ENCODE peak calls at places on chromosomes 5 and 9, in eight cellular contexts. V, L, Y, P, E, B, I and U are unnamed samples.

GRCh38 chr9:16530669-16531461 is 339.6 kb downstream of the BNC2 start:
- DNase-seq in L (no peak), E (peak), B (no peak), I (no peak), V (no peak), P (no peak), Y (peak), U (no peak)

GRCh38 chr5:150532161-150532560 is 24.2 kb downstream of the NDST1 start:
- DNase-seq in L (no peak), I (no peak), P (no peak), V (no peak), Y (no peak), B (no peak), E (peak), U (no peak)

GRCh38 chr5:141605523-141606277 is 13.1 kb downstream of the DIAPH1 start:
- DNase-seq in Y (peak), L (peak), E (no peak), V (peak), B (no peak), I (peak), P (peak), U (peak)

GRCh38 chr5:60349891-60350415 is 350.0 kb downstream of the DEPDC1B start:
- DNase-seq in I (no peak), P (no peak), B (no peak), V (no peak), E (no peak), Y (no peak), L (no peak), U (no peak)

GRCh38 chr5:87572092-87572491 is 159.4 kb upstream of the CCNH start:
- DNase-seq in L (no peak), E (no peak), Y (no peak), B (no peak), I (no peak), P (no peak), V (no peak), U (peak)

GRCh38 chr5:172959824-172960799 is 888 bp downstream of the RPL26L1 start:
- DNase-seq in Y (peak), V (peak), P (no peak), E (no peak), I (no peak), B (no peak), L (no peak), U (no peak)

GRCh38 chr9:135268981-135269380 is 181.5 kb downstream of the OLFM1 start:
- DNase-seq in P (no peak), Y (no peak), V (no peak), E (no peak), B (no peak), L (no peak), I (no peak), U (no peak)

GRCh38 chr9:124852829-124853531 is at the start of gene WDR38:
- DNase-seq in L (peak), B (peak), E (peak), I (peak), Y (peak), V (peak), P (peak), U (peak)

GRCh38 chr5:160339406-160340140 is 27.2 kb upstream of the CCNJL start:
- DNase-seq in E (no peak), I (no peak), P (peak), B (no peak), V (no peak), L (no peak), Y (no peak), U (no peak)

GRCh38 chr5:80181618-80182211 is 74.1 kb downstream of the SERINC5 start:
- DNase-seq in P (peak), Y (no peak), E (peak), B (no peak), V (no peak), I (no peak), L (peak), U (no peak)

GRCh38 chr9:25681270-25681669 is 3.0 kb upstream of the TUSC1 start:
- DNase-seq in V (no peak), I (no peak), Y (no peak), E (no peak), P (peak), B (no peak), L (peak), U (no peak)

GRCh38 chr9:129182122-129182521 is 4.1 kb upstream of the IER5L start:
- DNase-seq in Y (no peak), I (no peak), B (no peak), L (no peak), P (no peak), V (no peak), E (no peak), U (no peak)

GRCh38 chr9:7211657-7212056 is 453.9 kb downstream of the KDM4C start:
- DNase-seq in P (no peak), B (no peak), L (no peak), Y (peak), I (no peak), E (no peak), V (no peak), U (no peak)

GRCh38 chr9:124327488-124327887 is 69.7 kb downstream of the NEK6 start:
- DNase-seq in E (peak), V (no peak), Y (no peak), I (no peak), B (no peak), P (no peak), L (no peak), U (no peak)

DNA sequence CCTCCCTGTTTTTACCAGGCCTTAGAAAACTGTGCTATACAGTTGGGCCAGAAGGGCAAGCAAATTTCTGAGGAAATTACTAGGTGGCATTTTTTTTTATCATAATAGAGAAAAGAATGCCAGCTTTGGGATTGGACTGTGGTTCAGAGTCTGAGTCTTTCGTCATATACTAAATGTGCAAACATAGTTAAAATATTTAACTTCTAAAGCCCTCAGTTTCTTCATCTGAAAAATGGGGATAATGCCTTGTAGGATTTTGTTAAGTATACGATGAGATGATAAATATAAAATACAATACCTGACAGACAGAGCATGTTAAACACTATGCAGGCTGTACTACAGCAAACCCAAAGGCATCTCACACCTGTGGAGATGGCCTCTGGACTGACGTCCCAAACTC is 87.3 kb upstream of the GRHPR start:
- DNase-seq in B (no peak), P (no peak), V (no peak), Y (no peak), E (no peak), I (no peak), L (no peak), U (no peak)
- TF ChIP-seq CTCF in B (no peak), P (no peak), V (no peak), Y (no peak), E (no peak), I (no peak), L (no peak), U (no peak)

GRCh38 chr5:180811012-180811622 is 8.5 kb upstream of the MGAT1 start:
- DNase-seq in I (no peak), E (no peak), P (no peak), L (no peak), B (no peak), Y (no peak), V (no peak), U (no peak)

GRCh38 chr5:180811623-180812119 is 9.1 kb upstream of the MGAT1 start:
- DNase-seq in I (no peak), P (no peak), B (no peak), L (no peak), Y (no peak), E (no peak), V (no peak), U (no peak)

GRCh38 chr5:180809403-180810209 is 7.0 kb upstream of the MGAT1 start:
- DNase-seq in E (peak), B (no peak), L (peak), P (peak), I (peak), V (peak), Y (peak), U (peak)

GRCh38 chr5:180808461-180809000 is 5.9 kb upstream of the MGAT1 start:
- DNase-seq in V (no peak), B (no peak), I (no peak), P (no peak), L (no peak), E (no peak), Y (no peak), U (no peak)

GRCh38 chr5:180810210-180811011 is 7.8 kb upstream of the MGAT1 start:
- DNase-seq in E (peak), I (peak), B (peak), Y (peak), V (peak), P (peak), L (peak), U (peak)
- TF ChIP-seq CTCF in E (no peak), I (no peak), B (no peak), Y (no peak), V (no peak), P (no peak), L (no peak), U (no peak)

DNA sequence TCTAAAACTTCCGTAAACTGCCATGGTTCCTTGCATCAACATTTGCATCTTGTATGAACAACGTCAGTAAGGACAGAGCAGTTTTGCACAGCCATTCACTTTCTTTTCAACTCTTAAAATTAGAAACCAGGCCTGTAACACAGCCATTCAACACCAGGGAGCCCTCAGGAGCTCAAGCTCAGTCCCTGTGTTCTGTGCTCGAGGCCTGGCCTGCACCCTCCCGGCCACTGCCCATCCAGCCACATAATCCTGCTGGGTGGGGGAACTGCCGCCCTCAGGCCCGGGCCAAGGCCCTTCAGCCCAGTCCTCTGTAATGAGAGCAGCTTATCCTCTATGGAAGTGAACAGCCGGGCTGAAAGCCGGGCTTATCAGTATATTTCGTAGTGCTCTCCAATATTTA is 33.1 kb upstream of the SLC6A3 start:
- DNase-seq in I (no peak), E (no peak), B (no peak), V (peak), P (no peak), Y (no peak), L (no peak), U (no peak)
- TF ChIP-seq CTCF in I (no peak), E (no peak), B (no peak), V (no peak), P (no peak), Y (no peak), L (no peak), U (no peak)

DNA sequence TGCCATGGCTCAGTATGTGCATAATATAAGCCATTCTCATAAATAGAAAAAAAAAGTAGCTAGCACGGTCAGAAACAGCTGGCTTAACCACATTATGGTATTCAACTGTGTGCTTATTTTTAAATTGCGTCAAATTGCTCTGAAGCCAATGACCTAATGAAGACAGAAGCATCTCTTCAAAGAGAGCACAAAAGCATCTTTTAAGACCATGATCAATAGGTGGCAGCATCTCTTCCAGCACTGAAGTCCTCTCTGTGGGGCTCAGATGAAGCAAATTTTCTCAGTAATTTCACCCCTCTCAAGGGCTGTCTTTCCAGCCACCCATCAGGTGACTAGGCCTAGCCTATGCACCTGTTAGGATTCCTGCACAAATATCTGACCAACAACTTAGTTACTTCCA is 251.4 kb downstream of the GLIS3 start:
- DNase-seq in I (peak), B (no peak), L (peak), P (peak), Y (peak), V (no peak), E (no peak), U (no peak)
- TF ChIP-seq CTCF in I (peak), B (no peak), L (peak), P (peak), Y (peak), V (no peak), E (no peak), U (no peak)

GRCh38 chr5:39151731-39152130 is 67.6 kb downstream of the FYB1 start:
- DNase-seq in I (no peak), L (no peak), V (no peak), E (no peak), B (no peak), Y (no peak), P (no peak), U (no peak)

GRCh38 chr5:39146831-39147540 is 72.4 kb downstream of the FYB1 start:
- DNase-seq in B (no peak), P (no peak), V (no peak), Y (no peak), L (no peak), E (no peak), I (no peak), U (no peak)

GRCh38 chr5:39149966-39150365 is 69.4 kb downstream of the FYB1 start:
- DNase-seq in I (no peak), P (no peak), Y (peak), E (no peak), V (no peak), B (no peak), L (no peak), U (no peak)

GRCh38 chr5:39148983-39149534 is 70.3 kb downstream of the FYB1 start:
- DNase-seq in L (peak), Y (peak), V (no peak), I (peak), E (no peak), B (no peak), P (peak), U (no peak)
- TF ChIP-seq CTCF in L (peak), Y (no peak), V (peak), I (peak), E (no peak), B (no peak), P (peak), U (no peak)

GRCh38 chr5:15285901-15286583 is 213.9 kb upstream of the FBXL7 start:
- DNase-seq in E (no peak), I (no peak), V (no peak), Y (no peak), P (peak), B (no peak), L (peak), U (no peak)

GRCh38 chr5:15290953-15291352 is 209.0 kb upstream of the FBXL7 start:
- DNase-seq in V (no peak), Y (peak), B (no peak), L (peak), E (no peak), P (no peak), I (no peak), U (no peak)

DNA sequence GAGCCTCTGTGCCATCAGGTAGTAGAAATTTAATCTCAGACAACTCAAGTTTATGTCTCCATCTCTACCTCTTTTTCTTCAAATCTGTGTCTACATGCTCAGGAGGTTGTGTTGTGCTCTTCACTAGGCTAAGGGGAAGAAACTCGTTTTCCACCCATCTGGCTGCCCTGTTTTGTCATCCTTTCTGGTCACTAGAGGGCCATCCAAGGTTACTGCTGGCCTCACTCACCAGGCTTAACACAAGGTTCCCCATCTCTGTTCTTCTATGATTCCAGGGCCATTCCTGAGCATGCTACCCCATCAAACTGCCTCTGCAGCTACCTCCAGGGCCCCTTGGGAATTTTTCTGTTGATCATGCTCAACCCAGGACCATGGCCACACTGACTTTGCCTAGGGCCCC is 213.3 kb upstream of the FBXL7 start:
- DNase-seq in P (peak), E (no peak), I (no peak), L (peak), B (no peak), Y (peak), V (no peak), U (no peak)
- TF ChIP-seq CTCF in P (peak), E (no peak), I (peak), L (peak), B (no peak), Y (peak), V (no peak), U (no peak)

GRCh38 chr9:109652112-109652511 is 127.9 kb upstream of the PALM2AKAP2 start:
- DNase-seq in L (no peak), B (no peak), P (no peak), I (no peak), Y (no peak), E (no peak), V (no peak), U (no peak)

GRCh38 chr9:109653470-109653869 is 126.5 kb upstream of the PALM2AKAP2 start:
- DNase-seq in E (no peak), L (no peak), P (no peak), B (no peak), Y (peak), V (no peak), I (no peak), U (no peak)

GRCh38 chr9:109652971-109653370 is 127.0 kb upstream of the PALM2AKAP2 start:
- DNase-seq in B (no peak), E (no peak), P (peak), L (peak), I (peak), V (no peak), Y (peak), U (no peak)
- TF ChIP-seq CTCF in B (no peak), E (no peak), P (peak), L (peak), I (peak), V (no peak), Y (peak), U (no peak)

GRCh38 chr5:113378081-113378480 is 56.7 kb downstream of the TSSK1B start:
- DNase-seq in B (no peak), E (no peak), Y (no peak), P (no peak), L (peak), I (no peak), V (no peak), U (no peak)

GRCh38 chr5:113378486-113378885 is 56.3 kb downstream of the TSSK1B start:
- DNase-seq in V (no peak), B (no peak), P (no peak), Y (peak), I (no peak), E (no peak), L (no peak), U (no peak)

GRCh38 chr5:113381015-113381326 is 53.8 kb downstream of the TSSK1B start:
- DNase-seq in B (no peak), Y (no peak), L (no peak), V (no peak), E (no peak), P (no peak), I (no peak), U (no peak)

GRCh38 chr5:113380299-113381014 is 54.3 kb downstream of the TSSK1B start:
- DNase-seq in L (peak), E (no peak), I (no peak), V (no peak), P (no peak), B (no peak), Y (no peak), U (no peak)

GRCh38 chr5:113378960-113379541 is 55.7 kb downstream of the TSSK1B start:
- DNase-seq in B (peak), L (peak), I (peak), V (no peak), Y (peak), P (peak), E (no peak), U (peak)
- TF ChIP-seq CTCF in B (peak), L (peak), I (peak), V (peak), Y (peak), P (peak), E (peak), U (peak)

GRCh38 chr5:93909356-93909755 is 168.0 kb upstream of the POU5F2 start:
- DNase-seq in L (peak), E (no peak), I (no peak), B (no peak), P (no peak), Y (peak), V (no peak), U (no peak)
- TF ChIP-seq CTCF in L (peak), E (no peak), I (peak), B (no peak), P (peak), Y (no peak), V (no peak), U (no peak)